ENCODE peak calls at places on chromosome 21, in ten cellular contexts. V is A549; P is CD8-positive, alpha-beta T cell; E is mucosa of descending colon; Z is body of pancreas; N is tibial nerve; H is transverse colon; J is H1; A is mesendoderm; R is Peyer's patch. D is an unnamed sample.

GRCh38 chr21:45115141-45115540 is 40.8 kb downstream of the ADARB1 start:
- DNase-seq in Z (no peak), E (no peak), R (no peak), H (no peak), V (no peak), P (no peak), A (no peak), J (no peak), N (no peak), D (no peak)

GRCh38 chr21:45336870-45337269 is 49.2 kb upstream of the POFUT2 start:
- DNase-seq in E (no peak), N (no peak), P (no peak), A (peak; percentile 81), J (no peak), Z (no peak), R (no peak), H (no peak), V (no peak), D (no peak)

GRCh38 chr21:24223625-24224024 is 1383.7 kb downstream of the MRPL39 start:
- DNase-seq in P (no peak), A (no peak), E (no peak), Z (no peak), V (no peak), R (no peak), H (no peak), N (no peak), J (no peak), D (no peak)

GRCh38 chr21:34018185-34018584 is 55.2 kb upstream of the MRPS6 start:
- DNase-seq in P (no peak), Z (no peak), V (no peak), R (no peak), N (no peak), A (no peak), J (no peak), H (no peak), E (no peak), D (no peak)

GRCh38 chr21:45254557-45254930 is 33.2 kb downstream of the POFUT2 start:
- DNase-seq in A (no peak), N (no peak), Z (no peak), R (no peak), H (no peak), J (no peak), E (no peak), P (no peak), V (no peak), D (no peak)

GRCh38 chr21:45293214-45293725 is 5.6 kb upstream of the POFUT2 start:
- DNase-seq in P (no peak), J (peak; percentile 48), A (no peak), R (peak; percentile 14), V (no peak), N (peak; percentile 17), Z (peak; percentile 20), E (no peak), H (no peak), D (no peak)

GRCh38 chr21:45505416-45506021 is 36.7 kb downstream of the SLC19A1 start:
- DNase-seq in J (no peak), P (no peak), N (no peak), R (no peak), A (no peak), E (peak; percentile 48), V (no peak), Z (no peak), H (peak; percentile 27), D (no peak)

GRCh38 chr21:38839683-38840286 is 34.1 kb downstream of the ETS2 start:
- DNase-seq in R (no peak), H (no peak), N (no peak), V (no peak), J (no peak), Z (no peak), E (no peak), P (no peak), A (no peak), D (no peak)

GRCh38 chr21:33286600-33287456 is 20.7 kb downstream of the IL10RB start:
- DNase-seq in N (no peak), R (no peak), A (peak; percentile 32), P (no peak), J (no peak), E (peak; percentile 23), Z (peak; percentile 47), V (peak; percentile 33), H (peak; percentile 33), D (no peak)

GRCh38 chr21:46639489-46640386 is 4.3 kb downstream of the PRMT2 start:
- DNase-seq in R (no peak), N (no peak), P (no peak), H (no peak), V (peak; percentile 20), A (no peak), Z (no peak), J (no peak), E (no peak), D (no peak)

GRCh38 chr21:45552696-45553391 is 10.6 kb upstream of the SLC19A1 start:
- DNase-seq in E (peak; percentile 49), V (no peak), Z (no peak), A (no peak), R (no peak), P (no peak), J (no peak), H (no peak), N (no peak), D (no peak)

GRCh38 chr21:46063227-46063626 is 34.7 kb upstream of the COL6A2 start:
- DNase-seq in V (no peak), R (no peak), E (no peak), A (no peak), P (no peak), H (no peak), N (no peak), Z (no peak), J (peak; percentile 19), D (no peak)

GRCh38 chr21:35154788-35155187 is 105.7 kb upstream of the RUNX1 start:
- DNase-seq in A (no peak), P (no peak), R (no peak), H (no peak), V (no peak), N (no peak), Z (no peak), J (no peak), E (no peak), D (no peak)

GRCh38 chr21:43346551-43346950 is 80.4 kb downstream of the SIK1 start:
- DNase-seq in E (no peak), P (no peak), J (no peak), R (no peak), Z (no peak), H (no peak), A (no peak), N (no peak), V (no peak), D (no peak)
- H3K4me3 ChIP-seq in E (no peak overlapping the region), P (no peak overlapping the region), J (no peak overlapping the region), R (no peak overlapping the region), Z (no peak overlapping the region), H (no peak overlapping the region), A (no peak overlapping the region), N (no peak overlapping the region), V (no peak overlapping the region), D (no peak overlapping the region)

GRCh38 chr21:42194863-42195262 is 24.1 kb upstream of the ABCG1 start:
- DNase-seq in H (no peak), V (no peak), N (no peak), A (no peak), J (no peak), R (no peak), E (no peak), P (no peak), Z (no peak), D (no peak)
- H3K4me1 ChIP-seq in H (peaks cover 7% of the 10 kb centered on the region), V (peaks cover 21% of the 10 kb centered on the region), N (peaks cover 6% of the 10 kb centered on the region), A (no peaks in the 10 kb centered on the region), J (no peaks in the 10 kb centered on the region), R (peaks cover 21% of the 10 kb centered on the region), E (peaks cover 27% of the 10 kb centered on the region), P (peaks cover 60% of the 10 kb centered on the region), Z (peaks cover 12% of the 10 kb centered on the region), D (no peaks in the 10 kb centered on the region)

GRCh38 chr21:31727181-31727580 is 4.7 kb downstream of the SCAF4 start:
- DNase-seq in Z (no peak), N (no peak), E (no peak), H (no peak), A (no peak), V (no peak), R (no peak), P (no peak), J (no peak), D (no peak)
- H3K4me3 ChIP-seq in Z (no peak overlapping the region), N (no peak overlapping the region), E (no peak overlapping the region), H (no peak overlapping the region), A (no peak overlapping the region), V (no peak overlapping the region), R (no peak overlapping the region), P (no peak overlapping the region), J (no peak overlapping the region), D (no peak overlapping the region)

GRCh38 chr21:42044871-42045495 is 26.1 kb upstream of the UMODL1 start:
- DNase-seq in P (no peak), H (no peak), E (peak; percentile 29), R (no peak), N (no peak), V (no peak), Z (no peak), A (no peak), J (no peak), D (no peak)

GRCh38 chr21:42041711-42042110 is 29.4 kb upstream of the UMODL1 start:
- DNase-seq in V (no peak), Z (no peak), A (no peak), J (no peak), N (no peak), E (peak; percentile 19), H (no peak), P (no peak), R (no peak), D (no peak)

GRCh38 chr21:42043201-42043895 is 27.8 kb upstream of the UMODL1 start:
- DNase-seq in Z (no peak), V (no peak), R (no peak), N (no peak), A (no peak), H (no peak), P (no peak), J (no peak), E (peak; percentile 27), D (no peak)

GRCh38 chr21:42042651-42043050 is 28.5 kb upstream of the UMODL1 start:
- DNase-seq in A (no peak), H (no peak), N (no peak), E (peak; percentile 14), J (no peak), R (no peak), V (no peak), P (no peak), Z (no peak), D (no peak)

GRCh38 chr21:42043961-42044360 is 27.2 kb upstream of the UMODL1 start:
- DNase-seq in E (peak; percentile 24), H (no peak), N (no peak), J (no peak), Z (no peak), R (no peak), A (no peak), V (no peak), P (no peak), D (no peak)
- H3K4me1 ChIP-seq in E (peaks cover 3% of the 10 kb centered on the region), H (no peaks in the 10 kb centered on the region), N (peaks cover 4% of the 10 kb centered on the region), J (no peaks in the 10 kb centered on the region), Z (peaks cover 19% of the 10 kb centered on the region), R (no peaks in the 10 kb centered on the region), A (no peaks in the 10 kb centered on the region), V (peaks cover 5% of the 10 kb centered on the region), P (no peaks in the 10 kb centered on the region), D (no peaks in the 10 kb centered on the region)

GRCh38 chr21:37119421-37120218 is 46.6 kb downstream of the TTC3 start:
- DNase-seq in R (no peak), V (no peak), P (no peak), J (no peak), H (no peak), E (no peak), A (peak; percentile 72), Z (no peak), N (no peak), D (peak; percentile 33)
- H3K4me3 ChIP-seq in R (no peak overlapping the region), V (no peak overlapping the region), P (no peak overlapping the region), J (no peak overlapping the region), H (no peak overlapping the region), E (no peak overlapping the region), A (no peak overlapping the region), Z (no peak overlapping the region), N (no peak overlapping the region), D (no peak overlapping the region)